ENCODE peak calls at places on chromosomes 3 and 15, in six cellular contexts. P is stimulated activated CD4-positive, alpha-beta T cell treated with anti-CD3 and anti-CD28 coated beads, TNF-alpha, amount 100 ng/mL, for 48 hours; D is anterior cingulate cortex; O is RCC 7860; Y is heart left ventricle; M is ureter. C is an unnamed sample.

GRCh38 chr3:41498847-41499246 is 299.5 kb downstream of the CTNNB1 start:
- DNase-seq in Y (no peak), P (no peak), M (no peak), O (no peak), D (no peak), C (no peak)

GRCh38 chr3:9715127-9715526 is 11.5 kb downstream of the CPNE9 start:
- DNase-seq in O (no peak), Y (no peak), P (no peak), D (no peak), M (no peak), C (no peak)

GRCh38 chr15:91874992-91875651 is 21.6 kb downstream of the SLCO3A1 start:
- DNase-seq in D (no peak), M (no peak), Y (no peak), P (no peak), O (no peak), C (no peak)

GRCh38 chr3:65484964-65485363 is 553.8 kb downstream of the MAGI1 start:
- DNase-seq in Y (no peak), D (no peak), O (no peak), M (no peak), P (no peak), C (no peak)

GRCh38 chr3:116863842-116864626 is 154.5 kb downstream of the TUSC7 start:
- DNase-seq in O (no peak), M (no peak), Y (no peak), P (no peak), D (peak), C (no peak)

GRCh38 chr3:183122257-183122932 is 23.1 kb upstream of the MCCC1 start:
- DNase-seq in O (peak), Y (no peak), D (no peak), P (no peak), M (no peak), C (no peak)

GRCh38 chr15:101024111-101024695 is 105.0 kb downstream of the LRRK1 start:
- DNase-seq in D (no peak), Y (peak), P (no peak), O (no peak), M (peak), C (no peak)

GRCh38 chr15:27990411-27991338 is 108.4 kb downstream of the OCA2 start:
- DNase-seq in O (no peak), P (no peak), D (no peak), Y (no peak), M (no peak), C (no peak)

GRCh38 chr15:65374831-65375401 is 2.9 kb downstream of the IGDCC3 start:
- DNase-seq in Y (no peak), M (no peak), O (peak), P (no peak), D (no peak), C (no peak)

GRCh38 chr3:170717410-170718402 is 131.8 kb upstream of the SLC7A14 start:
- DNase-seq in P (no peak), Y (no peak), D (no peak), M (no peak), O (no peak), C (no peak)

GRCh38 chr3:40355410-40355809 is 31.6 kb upstream of the ENTPD3 start:
- DNase-seq in P (no peak), O (no peak), Y (no peak), M (no peak), D (no peak), C (no peak)

GRCh38 chr3:128902426-128902825 is 23.0 kb downstream of the ACAD9 start:
- DNase-seq in M (no peak), O (no peak), Y (no peak), P (no peak), D (no peak), C (no peak)

GRCh38 chr15:29812384-29812694 is 9.9 kb downstream of the TJP1 start:
- DNase-seq in D (no peak), O (no peak), Y (no peak), M (peak), P (no peak), C (no peak)

GRCh38 chr3:143464850-143465249 is 345.3 kb downstream of the CHST2 start:
- DNase-seq in P (no peak), D (no peak), M (no peak), O (peak), Y (no peak), C (no peak)

GRCh38 chr3:87037652-87038051 is 46.7 kb upstream of the VGLL3 start:
- DNase-seq in D (no peak), Y (no peak), P (no peak), M (no peak), O (no peak), C (no peak)

GRCh38 chr3:112979244-112979832 is 4.4 kb upstream of the CD200R1 start:
- DNase-seq in P (no peak), Y (no peak), O (no peak), D (no peak), M (no peak), C (no peak)

GRCh38 chr3:4716731-4717362 is 223.7 kb downstream of the ITPR1 start:
- DNase-seq in P (no peak), Y (no peak), O (no peak), D (no peak), M (no peak), C (no peak)

GRCh38 chr3:184756151-184756681 is 44.4 kb upstream of the MAGEF1 start:
- DNase-seq in D (no peak), M (no peak), Y (no peak), P (no peak), O (no peak), C (no peak)

GRCh38 chr3:106392905-106393304 is 524.1 kb upstream of the CBLB start:
- DNase-seq in D (no peak), P (no peak), M (no peak), O (no peak), Y (no peak), C (no peak)

GRCh38 chr15:40578892-40579291 is 9.8 kb downstream of the RPUSD2 start:
- DNase-seq in P (no peak), O (no peak), D (no peak), Y (no peak), M (no peak), C (no peak)